ENCODE peak calls at places on chromosomes 6 and 20, in ten cellular contexts. K, R, N, Q, P, A, F, H, G and T are unnamed samples.
A peak's percentile ranks its signal among the peaks of the same experiment; 100 is the strongest.

GRCh38 chr6:152272486-152272885 is 364.7 kb downstream of the SYNE1 start:
- DNase-seq in K (no peak), R (peak; percentile 37), N (no peak), Q (no peak), P (no peak), A (no peak), F (no peak), H (no peak), G (no peak), T (no peak)

GRCh38 chr6:96657344-96657743 is 94.4 kb downstream of the FHL5 start:
- DNase-seq in K (no peak), R (no peak), N (no peak), Q (no peak), P (no peak), A (no peak), F (no peak), H (no peak), G (no peak), T (no peak)

GRCh38 chr6:143700684-143701342 is 23.0 kb downstream of the PHACTR2 start:
- DNase-seq in K (no peak), R (no peak), N (no peak), Q (no peak), P (no peak), A (no peak), F (no peak), H (no peak), G (no peak), T (no peak)

GRCh38 chr6:87730310-87730709 is 28.3 kb upstream of the AKIRIN2 start:
- DNase-seq in K (peak; percentile 56), R (no peak), N (peak; percentile 76), Q (no peak), P (no peak), A (peak; percentile 73), F (peak; percentile 34), H (peak; percentile 48), G (peak; percentile 80), T (no peak)

GRCh38 chr20:40688129-40689099 is 622 bp downstream of the MAFB start:
- DNase-seq in K (no peak), R (no peak), N (peak; percentile 72), Q (no peak), P (no peak), A (peak; percentile 75), F (peak; percentile 40), H (no peak), G (no peak), T (no peak)

GRCh38 chr6:13813621-13814175 is 659 bp downstream of the MCUR1 start:
- DNase-seq in K (peak; percentile 37), R (peak; percentile 50), N (peak; percentile 83), Q (peak; percentile 46), P (peak; percentile 94), A (peak; percentile 81), F (peak; percentile 69), H (no peak), G (peak; percentile 69), T (peak; percentile 86)

GRCh38 chr20:17885544-17885943 is 83.0 kb downstream of the SNX5 start:
- DNase-seq in K (peak; percentile 10), R (no peak), N (no peak), Q (no peak), P (no peak), A (no peak), F (no peak), H (no peak), G (no peak), T (no peak)

GRCh38 chr6:5279891-5280338 is 18.6 kb downstream of the FARS2 start:
- DNase-seq in K (no peak), R (no peak), N (no peak), Q (no peak), P (no peak), A (no peak), F (no peak), H (no peak), G (no peak), T (no peak)

GRCh38 chr6:963456-963855 is 270.5 kb upstream of the EXOC2 start:
- DNase-seq in K (no peak), R (no peak), N (no peak), Q (no peak), P (no peak), A (no peak), F (no peak), H (no peak), G (no peak), T (no peak)

GRCh38 chr6:32962427-32962826 is 6.0 kb upstream of the BRD2 start:
- DNase-seq in K (no peak), R (no peak), N (no peak), Q (no peak), P (no peak), A (no peak), F (no peak), H (no peak), G (no peak), T (no peak)

GRCh38 chr20:3340443-3340842 is 67.0 kb downstream of the DNAAF9 start:
- DNase-seq in K (peak; percentile 85), R (no peak), N (peak; percentile 84), Q (no peak), P (no peak), A (peak; percentile 80), F (peak; percentile 29), H (no peak), G (no peak), T (no peak)

GRCh38 chr20:46512943-46513844 is at the start of gene ZNF334:
- DNase-seq in K (no peak), R (no peak), N (peak; percentile 84), Q (no peak), P (peak; percentile 92), A (peak; percentile 63), F (peak; percentile 86), H (no peak), G (peak; percentile 25), T (no peak)

GRCh38 chr20:61184194-61184593 is 67.9 kb upstream of the CDH4 start:
- DNase-seq in K (no peak), R (no peak), N (no peak), Q (no peak), P (no peak), A (no peak), F (no peak), H (no peak), G (no peak), T (no peak)

DNA sequence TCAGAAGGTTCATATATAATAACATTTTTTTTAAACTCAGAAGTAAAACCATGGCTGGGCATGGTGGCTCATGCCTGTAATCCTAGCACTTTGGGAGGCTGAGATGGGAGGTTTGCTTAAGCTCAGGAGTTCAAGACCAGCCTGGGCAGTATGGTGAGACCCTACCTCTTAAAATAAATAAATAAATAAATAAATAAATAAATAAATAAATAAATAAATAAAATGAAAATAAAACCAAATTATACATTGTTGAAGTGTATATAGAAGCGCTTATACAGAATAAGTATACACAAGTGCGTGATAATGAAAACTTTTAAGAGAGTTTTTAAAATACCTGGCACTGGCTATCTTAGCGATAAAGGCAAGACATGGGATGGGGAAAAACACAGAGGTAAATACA is 71.6 kb downstream of the OR2B2 start:
- DNase-seq in K (no peak), R (no peak), N (no peak), Q (no peak), P (no peak), A (no peak), F (no peak), H (no peak), G (no peak), T (no peak)
- H3K4me3 ChIP-seq in K (no peak overlapping the region), R (no peak overlapping the region), N (no peak overlapping the region), Q (peak overlapping the region; percentile 87), P (no peak overlapping the region), A (no peak overlapping the region), F (no peak overlapping the region), H (no peak overlapping the region), G (peak overlapping the region; percentile 85), T (no peak overlapping the region)

GRCh38 chr20:23206061-23206460 is 119.9 kb upstream of the CD93 start:
- DNase-seq in K (no peak), R (no peak), N (no peak), Q (no peak), P (no peak), A (no peak), F (no peak), H (no peak), G (no peak), T (peak; percentile 50)
- H3K27ac ChIP-seq in K (no peak overlapping the region), R (no peak overlapping the region), N (peak overlapping the region; percentile 76), Q (no peak overlapping the region), P (no peak overlapping the region), A (peak overlapping the region; percentile 92), F (no peak overlapping the region), H (no peak overlapping the region), G (no peak overlapping the region), T (peak overlapping the region; percentile 79)

GRCh38 chr6:121441477-121441876 is 6.0 kb downstream of the GJA1 start:
- DNase-seq in K (no peak), R (no peak), N (no peak), Q (no peak), P (no peak), A (no peak), F (no peak), H (no peak), G (no peak), T (no peak)

GRCh38 chr6:121442591-121442990 is 7.1 kb downstream of the GJA1 start:
- DNase-seq in K (no peak), R (no peak), N (no peak), Q (no peak), P (no peak), A (no peak), F (no peak), H (no peak), G (no peak), T (no peak)

GRCh38 chr6:121449331-121449730 is 13.9 kb downstream of the GJA1 start:
- DNase-seq in K (no peak), R (no peak), N (no peak), Q (no peak), P (no peak), A (no peak), F (no peak), H (no peak), G (no peak), T (no peak)

GRCh38 chr6:121439456-121440250 is 4.2 kb downstream of the GJA1 start:
- DNase-seq in K (no peak), R (no peak), N (no peak), Q (no peak), P (no peak), A (no peak), F (no peak), H (no peak), G (no peak), T (no peak)

GRCh38 chr6:121443953-121444590 is 8.6 kb downstream of the GJA1 start:
- DNase-seq in K (no peak), R (no peak), N (no peak), Q (no peak), P (no peak), A (no peak), F (no peak), H (no peak), G (no peak), T (no peak)
- H3K4me3 ChIP-seq in K (no peak overlapping the region), R (no peak overlapping the region), N (no peak overlapping the region), Q (no peak overlapping the region), P (no peak overlapping the region), A (peak overlapping the region; percentile 26), F (no peak overlapping the region), H (no peak overlapping the region), G (no peak overlapping the region), T (peak overlapping the region; percentile 0)

DNA sequence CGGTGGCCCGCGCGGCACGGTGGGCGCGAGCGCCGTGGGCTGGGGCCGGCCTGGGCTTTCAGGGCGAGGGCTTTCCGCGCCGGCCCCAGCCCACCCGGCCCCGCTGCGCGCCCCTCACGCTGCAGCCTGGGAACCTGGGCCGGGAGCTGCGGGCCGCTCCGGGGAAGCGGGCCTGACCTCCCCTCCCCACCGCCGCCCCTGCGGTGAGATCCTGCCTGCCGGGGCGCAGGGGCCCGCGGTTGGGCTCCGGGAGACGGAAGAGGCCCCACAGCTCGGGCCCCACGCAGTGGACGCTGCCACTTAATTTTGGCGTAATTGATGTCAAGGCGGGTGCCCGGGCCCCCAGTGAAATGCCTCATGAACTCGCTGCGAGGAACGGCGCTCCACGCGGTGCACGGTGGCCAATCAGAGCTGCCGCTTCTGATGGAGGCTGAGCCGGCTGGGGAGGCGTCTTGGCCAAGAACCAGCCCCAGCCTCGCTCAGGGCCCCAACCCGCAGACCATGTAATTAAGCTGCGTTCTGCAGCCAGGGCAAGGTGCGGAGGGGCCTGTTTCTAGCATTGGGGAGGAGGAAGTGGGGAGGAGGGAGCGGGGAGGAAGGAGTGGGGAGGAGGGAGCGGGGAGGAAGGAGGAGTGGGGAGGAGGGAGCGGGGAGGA is 96.1 kb upstream of the BHLHE23 start:
- DNase-seq in K (peak; percentile 21), R (no peak), N (peak; percentile 65), Q (no peak), P (no peak), A (peak; percentile 68), F (no peak), H (no peak), G (peak; percentile 35), T (no peak)
- H3K27ac ChIP-seq in K (no peak overlapping the region), R (no peak overlapping the region), N (no peak overlapping the region), Q (no peak overlapping the region), P (no peak overlapping the region), A (no peak overlapping the region), F (no peak overlapping the region), H (no peak overlapping the region), G (no peak overlapping the region), T (peak overlapping the region; percentile 0)